ENCODE peak calls at places on chromosomes 4 and X, in five cellular contexts. T is stimulated activated CD4-positive, alpha-beta T cell treated with anti-CD3 and anti-CD28 coated beads, Interleukin-2, amount 100 ng/mL, for 48 hours; M is COLO829; B is ELF-1; S is T-helper 1 cell. A is an unnamed sample.

GRCh38 chr4:82372502-82372873 is 1.3 kb downstream of the HNRNPD start:
- DNase-seq in M (no peak), S (peak), B (peak), T (peak), A (peak)

GRCh38 chr4:75634951-75635350 is 4.6 kb upstream of the CDKL2 start:
- DNase-seq in B (no peak), S (no peak), T (no peak), M (no peak), A (no peak)

GRCh38 chrX:137071596-137071995 is 37.8 kb upstream of the GPR101 start:
- DNase-seq in S (no peak), B (no peak), T (no peak), M (no peak), A (no peak)

GRCh38 chr4:102429553-102429952 is 71.6 kb upstream of the NFKB1 start:
- DNase-seq in S (no peak), B (peak), M (no peak), T (no peak), A (peak)

GRCh38 chrX:130260316-130260715 is 8.4 kb downstream of the ZNF280C start:
- DNase-seq in M (no peak), S (no peak), T (no peak), B (no peak), A (no peak)

GRCh38 chr4:90099795-90100194 is 27.4 kb upstream of the CCSER1 start:
- DNase-seq in M (no peak), B (no peak), S (no peak), T (no peak), A (no peak)

GRCh38 chrX:134396174-134396573 is 63.8 kb upstream of the HPRT1 start:
- DNase-seq in T (no peak), M (peak), B (no peak), S (peak), A (no peak)

GRCh38 chrX:136880003-136880451 is 498 bp downstream of the RBMX start:
- DNase-seq in B (no peak), S (peak), M (no peak), T (peak), A (peak)

GRCh38 chr4:184983660-184984356 is 34.5 kb upstream of the HELT start:
- DNase-seq in B (peak), S (peak), M (peak), T (peak), A (peak)

GRCh38 chrX:67004451-67004850 is 365.6 kb upstream of the EDA2R start:
- DNase-seq in T (no peak), M (no peak), S (no peak), B (no peak), A (no peak)

GRCh38 chrX:24981030-24981429 is 34.7 kb downstream of the ARX start:
- DNase-seq in S (no peak), B (no peak), T (no peak), M (no peak), A (no peak)

GRCh38 chr4:172802041-172802440 is 366.6 kb upstream of the GALNT7 start:
- DNase-seq in S (no peak), M (no peak), T (no peak), B (no peak), A (no peak)

GRCh38 chr4:69322055-69322454 is 41.8 kb downstream of the UGT2B28 start:
- DNase-seq in B (no peak), S (no peak), M (peak), T (no peak), A (no peak)

GRCh38 chrX:153684447-153685178 is 3.1 kb upstream of the SLC6A8 start:
- DNase-seq in S (no peak), B (no peak), M (no peak), T (no peak), A (no peak)

GRCh38 chr4:144712775-144713174 is 66.8 kb downstream of the HHIP start:
- DNase-seq in M (no peak), S (no peak), T (no peak), B (no peak), A (no peak)

GRCh38 chr4:129240816-129241215 is 144.9 kb downstream of the C4orf33 start:
- DNase-seq in M (no peak), B (no peak), S (no peak), T (no peak), A (no peak)

GRCh38 chrX:9510980-9511379 is 46.1 kb downstream of the TBL1X start:
- DNase-seq in T (no peak), S (no peak), B (no peak), M (no peak), A (no peak)

GRCh38 chr4:186606593-186606992 is 51.2 kb upstream of the MTNR1A start:
- DNase-seq in B (peak), S (no peak), M (peak), T (no peak), A (no peak)

GRCh38 chr4:26568446-26568994 is 15.4 kb upstream of the TBC1D19 start:
- DNase-seq in B (no peak), S (no peak), T (no peak), M (peak), A (no peak)

A was measured in left cardiac atrium.